ENCODE peak calls at places on chromosomes 1 and 21, in six cellular contexts. One of them, this sample, is unnamed.
A peak's percentile ranks its signal among the peaks of the same experiment; 100 is the strongest.

GRCh38 chr1:232705815-232706575 is 76.1 kb upstream of the SIPA1L2 start:
- DNase-seq in A549: no peak
- DNase-seq in AG10803: peak; percentile 67
- DNase-seq in endothelial cell: no peak
- DNase-seq in suprapubic skin: no peak
- DNase-seq in fibroblast of lung: peak; percentile 57
- DNase-seq in this sample: no peak

GRCh38 chr1:202165267-202165941 is 5.0 kb upstream of the PTPN7 start:
- DNase-seq in A549: no peak
- DNase-seq in AG10803: no peak
- DNase-seq in endothelial cell: no peak
- DNase-seq in suprapubic skin: no peak
- DNase-seq in fibroblast of lung: no peak
- DNase-seq in this sample: peak; percentile 42

GRCh38 chr1:6497215-6497866 is 5.9 kb upstream of the PLEKHG5 start:
- DNase-seq in A549: no peak
- DNase-seq in AG10803: peak; percentile 29
- DNase-seq in endothelial cell: peak; percentile 50
- DNase-seq in suprapubic skin: no peak
- DNase-seq in fibroblast of lung: peak; percentile 20
- DNase-seq in this sample: peak; percentile 64

GRCh38 chr1:156356875-156357534 is 12.0 kb upstream of the RHBG start:
- DNase-seq in A549: peak; percentile 63
- DNase-seq in AG10803: no peak
- DNase-seq in endothelial cell: peak; percentile 78
- DNase-seq in suprapubic skin: no peak
- DNase-seq in fibroblast of lung: no peak
- DNase-seq in this sample: no peak

GRCh38 chr1:240878631-240879030 is 266.7 kb upstream of the GREM2 start:
- DNase-seq in A549: no peak
- DNase-seq in AG10803: no peak
- DNase-seq in endothelial cell: no peak
- DNase-seq in suprapubic skin: no peak
- DNase-seq in fibroblast of lung: no peak
- DNase-seq in this sample: no peak

GRCh38 chr1:11354893-11355593 is 82.0 kb downstream of the UBIAD1 start:
- DNase-seq in A549: no peak
- DNase-seq in AG10803: no peak
- DNase-seq in endothelial cell: no peak
- DNase-seq in suprapubic skin: no peak
- DNase-seq in fibroblast of lung: no peak
- DNase-seq in this sample: no peak

GRCh38 chr1:24754229-24754628 is 9.0 kb downstream of the CLIC4 start:
- DNase-seq in A549: no peak
- DNase-seq in AG10803: peak; percentile 33
- DNase-seq in endothelial cell: no peak
- DNase-seq in suprapubic skin: no peak
- DNase-seq in fibroblast of lung: no peak
- DNase-seq in this sample: no peak

GRCh38 chr1:155947292-155947691 is 5.9 kb downstream of the RXFP4 start:
- DNase-seq in A549: no peak
- DNase-seq in AG10803: no peak
- DNase-seq in endothelial cell: no peak
- DNase-seq in suprapubic skin: no peak
- DNase-seq in fibroblast of lung: no peak
- DNase-seq in this sample: no peak

GRCh38 chr1:46030074-46030870 is 102.2 kb downstream of the PIK3R3 start:
- DNase-seq in A549: no peak
- DNase-seq in AG10803: no peak
- DNase-seq in endothelial cell: no peak
- DNase-seq in suprapubic skin: no peak
- DNase-seq in fibroblast of lung: no peak
- DNase-seq in this sample: no peak

GRCh38 chr1:69993787-69994186 is 211.6 kb downstream of the LRRC40 start:
- DNase-seq in A549: no peak
- DNase-seq in AG10803: peak; percentile 43
- DNase-seq in endothelial cell: no peak
- DNase-seq in suprapubic skin: no peak
- DNase-seq in fibroblast of lung: peak; percentile 72
- DNase-seq in this sample: no peak

GRCh38 chr1:112558634-112559033 is 49.9 kb downstream of the WNT2B start:
- DNase-seq in A549: no peak
- DNase-seq in AG10803: no peak
- DNase-seq in endothelial cell: no peak
- DNase-seq in suprapubic skin: no peak
- DNase-seq in fibroblast of lung: no peak
- DNase-seq in this sample: no peak

GRCh38 chr1:217472915-217473314 is 158.0 kb downstream of the GPATCH2 start:
- DNase-seq in A549: no peak
- DNase-seq in AG10803: no peak
- DNase-seq in endothelial cell: no peak
- DNase-seq in suprapubic skin: no peak
- DNase-seq in fibroblast of lung: no peak
- DNase-seq in this sample: no peak

GRCh38 chr21:14876464-14876863 is 188.3 kb downstream of the NRIP1 start:
- DNase-seq in A549: no peak
- DNase-seq in AG10803: no peak
- DNase-seq in endothelial cell: no peak
- DNase-seq in suprapubic skin: no peak
- DNase-seq in fibroblast of lung: no peak
- DNase-seq in this sample: no peak

GRCh38 chr1:55773189-55773940 is 558.2 kb upstream of the USP24 start:
- DNase-seq in A549: no peak
- DNase-seq in AG10803: peak; percentile 41
- DNase-seq in endothelial cell: no peak
- DNase-seq in suprapubic skin: no peak
- DNase-seq in fibroblast of lung: peak; percentile 75
- DNase-seq in this sample: no peak

GRCh38 chr1:157495285-157495684 is 57.0 kb downstream of the FCRL5 start:
- DNase-seq in A549: no peak
- DNase-seq in AG10803: no peak
- DNase-seq in endothelial cell: no peak
- DNase-seq in suprapubic skin: no peak
- DNase-seq in fibroblast of lung: no peak
- DNase-seq in this sample: no peak

GRCh38 chr1:108830119-108831008 is 26.5 kb downstream of the AKNAD1 start:
- DNase-seq in A549: peak; percentile 83
- DNase-seq in AG10803: peak; percentile 98
- DNase-seq in endothelial cell: no peak
- DNase-seq in suprapubic skin: peak; percentile 92
- DNase-seq in fibroblast of lung: peak; percentile 97
- DNase-seq in this sample: peak; percentile 82

GRCh38 chr1:8763888-8764287 is 53.6 kb downstream of the RERE start:
- DNase-seq in A549: peak; percentile 7
- DNase-seq in AG10803: no peak
- DNase-seq in endothelial cell: no peak
- DNase-seq in suprapubic skin: no peak
- DNase-seq in fibroblast of lung: peak; percentile 28
- DNase-seq in this sample: no peak

GRCh38 chr21:36250423-36251075 is 69.4 kb upstream of the MORC3 start:
- DNase-seq in A549: no peak
- DNase-seq in AG10803: no peak
- DNase-seq in endothelial cell: no peak
- DNase-seq in suprapubic skin: no peak
- DNase-seq in fibroblast of lung: no peak
- DNase-seq in this sample: no peak

GRCh38 chr1:23452011-23452411 is 27.5 kb upstream of the TCEA3 start:
- DNase-seq in A549: no peak
- DNase-seq in AG10803: peak; percentile 72
- DNase-seq in endothelial cell: no peak
- DNase-seq in suprapubic skin: peak; percentile 85
- DNase-seq in fibroblast of lung: peak; percentile 19
- DNase-seq in this sample: peak; percentile 86

GRCh38 chr1:232751393-232752140 is 53.6 kb upstream of the MAP10 start:
- DNase-seq in A549: no peak
- DNase-seq in AG10803: peak; percentile 5
- DNase-seq in endothelial cell: no peak
- DNase-seq in suprapubic skin: no peak
- DNase-seq in fibroblast of lung: no peak
- DNase-seq in this sample: no peak

GRCh38 chr1:53956308-53957168 is 10.4 kb downstream of the LRRC42 start:
- DNase-seq in A549: no peak
- DNase-seq in AG10803: peak; percentile 36
- DNase-seq in endothelial cell: no peak
- DNase-seq in suprapubic skin: no peak
- DNase-seq in fibroblast of lung: peak; percentile 29
- DNase-seq in this sample: no peak

DNA sequence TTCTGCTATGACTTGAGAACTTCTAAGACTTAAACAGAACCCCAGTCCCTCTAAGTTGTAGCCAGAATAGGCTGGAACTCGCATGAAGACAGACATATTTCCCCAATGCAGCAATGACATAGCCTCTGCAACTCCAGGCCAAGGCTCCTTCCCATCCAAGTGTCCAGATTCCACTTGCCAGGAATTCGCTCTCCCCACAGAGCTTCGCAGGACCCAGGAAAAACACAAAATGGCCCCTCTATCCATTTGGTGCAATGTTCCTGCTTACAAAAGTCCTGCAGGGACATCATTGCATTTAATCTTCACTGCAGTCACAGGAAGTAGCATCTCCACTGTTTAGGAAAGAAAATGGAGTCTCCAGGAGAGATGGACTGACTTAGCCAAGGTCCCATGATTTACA is 147.5 kb upstream of the KLHDC7A start:
- DNase-seq in A549: no peak
- DNase-seq in AG10803: no peak
- DNase-seq in endothelial cell: no peak
- DNase-seq in suprapubic skin: no peak
- DNase-seq in fibroblast of lung: no peak
- DNase-seq in this sample: no peak
- TF ChIP-seq CTCF in A549: no peak
- TF ChIP-seq CTCF in AG10803: no peak
- TF ChIP-seq CTCF in endothelial cell: no peak
- TF ChIP-seq CTCF in suprapubic skin: no peak
- TF ChIP-seq CTCF in fibroblast of lung: no peak
- TF ChIP-seq CTCF in this sample: no peak

DNA sequence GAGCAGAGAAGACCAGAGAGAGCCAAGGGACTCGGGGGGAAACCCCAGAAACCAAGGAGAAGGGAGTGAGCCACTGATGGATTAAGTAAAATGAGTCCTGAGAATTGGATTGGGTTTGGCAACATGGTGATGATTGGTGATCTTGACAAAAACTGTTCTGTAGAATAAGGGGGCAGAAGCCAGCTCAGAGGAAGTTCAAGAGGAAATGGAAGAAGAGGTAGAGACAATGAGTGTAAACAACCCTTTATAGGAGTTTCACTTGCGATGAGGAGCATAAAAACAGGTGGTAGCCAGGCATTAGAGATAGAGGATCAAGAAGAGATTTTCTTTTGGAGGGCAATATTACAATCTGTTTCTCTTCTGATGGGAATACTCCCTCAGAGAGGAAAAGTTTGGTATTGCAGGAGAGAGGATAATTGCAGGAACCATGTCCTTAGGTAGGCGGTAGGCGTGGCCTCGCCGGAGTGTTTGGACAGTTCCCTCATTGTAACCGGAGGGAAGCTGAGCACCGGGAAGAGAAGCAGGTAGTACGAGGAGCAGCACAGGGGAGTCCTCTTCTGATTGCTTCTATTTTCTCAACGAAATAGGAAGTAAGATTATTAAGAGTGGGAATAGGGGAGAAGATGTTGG is 68.4 kb upstream of the TENT5C start:
- DNase-seq in A549: peak; percentile 1
- DNase-seq in AG10803: no peak
- DNase-seq in endothelial cell: peak; percentile 25
- DNase-seq in suprapubic skin: no peak
- DNase-seq in fibroblast of lung: no peak
- DNase-seq in this sample: no peak
- TF ChIP-seq CTCF in A549: no peak
- TF ChIP-seq CTCF in AG10803: no peak
- TF ChIP-seq CTCF in endothelial cell: no peak
- TF ChIP-seq CTCF in suprapubic skin: no peak
- TF ChIP-seq CTCF in fibroblast of lung: no peak
- TF ChIP-seq CTCF in this sample: no peak

GRCh38 chr1:66729130-66729922 is 22.9 kb upstream of the DYNLT5 start:
- DNase-seq in A549: no peak
- DNase-seq in AG10803: no peak
- DNase-seq in endothelial cell: no peak
- DNase-seq in suprapubic skin: no peak
- DNase-seq in fibroblast of lung: no peak
- DNase-seq in this sample: no peak

GRCh38 chr1:66730462-66730861 is 21.8 kb upstream of the DYNLT5 start:
- DNase-seq in A549: no peak
- DNase-seq in AG10803: no peak
- DNase-seq in endothelial cell: no peak
- DNase-seq in suprapubic skin: no peak
- DNase-seq in fibroblast of lung: no peak
- DNase-seq in this sample: no peak

GRCh38 chr1:66728021-66728420 is 24.2 kb upstream of the DYNLT5 start:
- DNase-seq in A549: no peak
- DNase-seq in AG10803: peak; percentile 11
- DNase-seq in endothelial cell: no peak
- DNase-seq in suprapubic skin: no peak
- DNase-seq in fibroblast of lung: no peak
- DNase-seq in this sample: no peak

GRCh38 chr1:66723985-66724384 is 28.3 kb upstream of the DYNLT5 start:
- DNase-seq in A549: no peak
- DNase-seq in AG10803: peak; percentile 31
- DNase-seq in endothelial cell: no peak
- DNase-seq in suprapubic skin: no peak
- DNase-seq in fibroblast of lung: no peak
- DNase-seq in this sample: no peak

DNA sequence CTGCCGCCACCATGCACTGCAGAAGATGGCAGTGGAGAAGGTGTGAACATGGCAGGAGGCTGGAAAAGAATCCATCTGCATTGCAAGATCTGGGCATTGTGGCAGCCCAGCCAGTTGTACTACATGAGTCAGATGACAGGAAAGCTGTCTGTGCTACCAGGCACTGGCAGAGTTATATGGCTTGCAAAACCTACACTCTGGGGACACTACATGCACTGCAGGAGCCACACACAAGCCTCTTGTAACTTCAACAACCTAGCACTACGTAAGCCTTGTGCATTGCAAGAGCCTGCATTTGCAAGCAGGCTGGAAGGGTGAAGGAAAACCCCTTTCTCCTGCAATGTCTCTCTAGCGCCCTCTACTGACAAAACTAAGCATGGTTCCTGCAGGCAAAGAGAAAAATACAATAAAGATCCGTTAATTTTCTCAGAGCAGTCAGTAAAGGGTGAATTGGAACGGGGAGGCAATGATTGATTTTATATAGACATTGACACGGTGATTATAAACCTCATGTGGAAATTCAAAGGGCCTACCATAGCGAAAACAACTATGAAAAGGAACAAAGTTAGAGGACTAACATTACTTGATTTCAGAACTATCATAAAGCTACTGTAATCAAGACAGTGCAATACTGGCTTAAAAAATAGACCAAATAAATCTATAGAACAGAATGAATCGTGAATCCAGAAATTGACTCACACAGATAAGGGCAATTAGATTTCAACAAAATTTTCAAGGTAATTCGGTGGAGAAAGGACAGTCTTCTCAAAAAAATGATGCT is 26.2 kb upstream of the DYNLT5 start:
- DNase-seq in A549: peak; percentile 49
- DNase-seq in AG10803: peak; percentile 82
- DNase-seq in endothelial cell: peak; percentile 62
- DNase-seq in suprapubic skin: no peak
- DNase-seq in fibroblast of lung: peak; percentile 85
- DNase-seq in this sample: no peak
- TF ChIP-seq CTCF in A549: peak; percentile 71
- TF ChIP-seq CTCF in AG10803: peak; percentile 99
- TF ChIP-seq CTCF in endothelial cell: peak; percentile 92
- TF ChIP-seq CTCF in suprapubic skin: peak; percentile 53
- TF ChIP-seq CTCF in fibroblast of lung: peak; percentile 99
- TF ChIP-seq CTCF in this sample: peak; percentile 90

GRCh38 chr1:203673550-203674411 is 47.1 kb downstream of the ATP2B4 start:
- DNase-seq in A549: peak; percentile 85
- DNase-seq in AG10803: peak; percentile 89
- DNase-seq in endothelial cell: peak; percentile 58
- DNase-seq in suprapubic skin: no peak
- DNase-seq in fibroblast of lung: peak; percentile 94
- DNase-seq in this sample: peak; percentile 79
- TF ChIP-seq CTCF in A549: peak; percentile 38
- TF ChIP-seq CTCF in AG10803: peak; percentile 23
- TF ChIP-seq CTCF in endothelial cell: no peak
- TF ChIP-seq CTCF in suprapubic skin: no peak
- TF ChIP-seq CTCF in fibroblast of lung: peak; percentile 22
- TF ChIP-seq CTCF in this sample: peak; percentile 48

This sample was measured in RWPE2.